ENCODE peak calls at places on chromosomes 16 and 17, in five cellular contexts. N, T, A, Z and K are unnamed samples.

GRCh38 chr16:84616515-84616914 is 1.4 kb downstream of the COTL1 start:
- DNase-seq in N (no peak), T (no peak), A (no peak), Z (no peak), K (no peak)

GRCh38 chr16:47617732-47618131 is 156.6 kb downstream of the PHKB start:
- DNase-seq in N (no peak), T (no peak), A (no peak), Z (no peak), K (no peak)

GRCh38 chr17:58889928-58890327 is 134.3 kb downstream of the PPM1E start:
- DNase-seq in N (no peak), T (no peak), A (no peak), Z (no peak), K (no peak)

GRCh38 chr17:31753011-31753410 is 106.0 kb downstream of the COPRS start:
- DNase-seq in N (no peak), T (no peak), A (no peak), Z (no peak), K (no peak)

GRCh38 chr16:74450236-74450635 is 29.0 kb upstream of the CLEC18B start:
- DNase-seq in N (no peak), T (no peak), A (no peak), Z (no peak), K (no peak)

GRCh38 chr16:54194008-54194731 is 92.4 kb downstream of the IRX3 start:
- DNase-seq in N (no peak), T (peak), A (no peak), Z (no peak), K (no peak)

GRCh38 chr16:12110361-12111107 is 134.0 kb downstream of the SNX29 start:
- DNase-seq in N (no peak), T (no peak), A (no peak), Z (no peak), K (no peak)

GRCh38 chr17:61875804-61876203 is 12.5 kb upstream of the BRIP1 start:
- DNase-seq in N (no peak), T (no peak), A (no peak), Z (no peak), K (no peak)

GRCh38 chr17:77090476-77090875 is 50.3 kb upstream of the SEC14L1 start:
- DNase-seq in N (no peak), T (no peak), A (no peak), Z (no peak), K (no peak)

GRCh38 chr16:31416371-31416770 is 11.8 kb downstream of the COX6A2 start:
- DNase-seq in N (no peak), T (no peak), A (no peak), Z (no peak), K (no peak)

GRCh38 chr17:38892083-38892482 is 22.2 kb downstream of the LASP1 start:
- DNase-seq in N (no peak), T (no peak), A (no peak), Z (no peak), K (no peak)

GRCh38 chr17:45648642-45649041 is 135.5 kb upstream of the CRHR1 start:
- DNase-seq in N (no peak), T (peak), A (no peak), Z (no peak), K (peak)

GRCh38 chr16:69870761-69871160 is 80.4 kb upstream of the CLEC18A start:
- DNase-seq in N (no peak), T (no peak), A (no peak), Z (no peak), K (no peak)

GRCh38 chr17:77376795-77377751 is 236.3 kb downstream of the SEC14L1 start:
- DNase-seq in N (no peak), T (no peak), A (peak), Z (no peak), K (peak)

GRCh38 chr16:47888142-47888541 is 267.7 kb downstream of the ABCC12 start:
- DNase-seq in N (no peak), T (no peak), A (peak), Z (no peak), K (no peak)

GRCh38 chr17:73064084-73064938 is 28.2 kb downstream of the SLC39A11 start:
- DNase-seq in N (no peak), T (no peak), A (no peak), Z (no peak), K (peak)

GRCh38 chr16:81677375-81677737 is 101.7 kb upstream of the PLCG2 start:
- DNase-seq in N (no peak), T (no peak), A (no peak), Z (no peak), K (no peak)

GRCh38 chr16:81678326-81679095 is 100.6 kb upstream of the PLCG2 start:
- DNase-seq in N (no peak), T (no peak), A (no peak), Z (peak), K (no peak)

GRCh38 chr16:81679721-81680430 is 99.2 kb upstream of the PLCG2 start:
- DNase-seq in N (no peak), T (no peak), A (no peak), Z (no peak), K (no peak)

GRCh38 chr16:81681311-81681710 is 97.8 kb upstream of the PLCG2 start:
- DNase-seq in N (no peak), T (no peak), A (no peak), Z (no peak), K (no peak)

GRCh38 chr16:81680444-81681263 is 98.4 kb upstream of the PLCG2 start:
- DNase-seq in N (no peak), T (no peak), A (no peak), Z (no peak), K (no peak)
- H3K27ac ChIP-seq in N (no peak), T (no peak), A (no peak), Z (no peak), K (no peak)

GRCh38 chr17:16491703-16492612 is at the start of gene LRRC75A:
- DNase-seq in N (no peak), T (peak), A (peak), Z (peak), K (peak)
- TF ChIP-seq USF2 in N (no peak), T (no peak), A (no peak), Z (no peak), K (no peak)

GRCh38 chr17:81154961-81155360 is 10.3 kb upstream of the PVALEF start:
- DNase-seq in N (no peak), T (no peak), A (no peak), Z (no peak), K (no peak)

GRCh38 chr17:81151039-81151677 is 14.1 kb upstream of the PVALEF start:
- DNase-seq in N (no peak), T (no peak), A (no peak), Z (no peak), K (peak)

GRCh38 chr17:81150379-81151038 is 14.8 kb upstream of the PVALEF start:
- DNase-seq in N (no peak), T (no peak), A (no peak), Z (no peak), K (no peak)

GRCh38 chr17:81153340-81153803 is 11.9 kb upstream of the PVALEF start:
- DNase-seq in N (no peak), T (no peak), A (peak), Z (peak), K (peak)

GRCh38 chr17:81152288-81152848 is 12.9 kb upstream of the PVALEF start:
- DNase-seq in N (no peak), T (no peak), A (no peak), Z (no peak), K (no peak)
- H3K27ac ChIP-seq in N (no peak), T (no peak), A (no peak), Z (no peak), K (no peak)

GRCh38 chr16:88315543-88316105 is 67.1 kb upstream of the ZNF469 start:
- DNase-seq in N (no peak), T (no peak), A (peak), Z (peak), K (no peak)
- TF ChIP-seq USF2 in N (no peak), T (no peak), A (no peak), Z (no peak), K (no peak)

GRCh38 chr17:50239913-50240312 is 34.4 kb upstream of the TMEM92 start:
- DNase-seq in N (no peak), T (no peak), A (no peak), Z (no peak), K (no peak)
- H3K27ac ChIP-seq in N (no peak), T (no peak), A (no peak), Z (no peak), K (no peak)

GRCh38 chr16:14074544-14074943 is 3.4 kb downstream of the MRTFB start:
- DNase-seq in N (no peak), T (no peak), A (no peak), Z (no peak), K (no peak)
- TF ChIP-seq USF2 in N (no peak), T (no peak), A (no peak), Z (no peak), K (no peak)

GRCh38 chr17:29585080-29585751 is 4.2 kb downstream of the GIT1 start:
- DNase-seq in N (no peak), T (no peak), A (no peak), Z (no peak), K (peak)
- H3K27ac ChIP-seq in N (peak), T (no peak), A (no peak), Z (no peak), K (no peak)

GRCh38 chr17:18362509-18363020 is 785 bp downstream of the SHMT1 start:
- DNase-seq in N (no peak), T (peak), A (no peak), Z (no peak), K (peak)
- TF ChIP-seq USF2 in N (no peak), T (no peak), A (no peak), Z (no peak), K (no peak)